ENCODE peak calls at places on chromosomes 13 and 19, in four cellular contexts. X is kidney; B is CD8-positive, alpha-beta T cell; R is ascending aorta. Q is an unnamed sample.

GRCh38 chr19:54335979-54336892 is 2.7 kb downstream of the LILRA4 start:
- DNase-seq in R (no peak), B (no peak), X (peak), Q (no peak)

GRCh38 chr13:47184311-47184710 is 287.5 kb upstream of the HTR2A start:
- DNase-seq in R (no peak), X (no peak), B (no peak), Q (no peak)

GRCh38 chr19:17772172-17772571 is 20.9 kb downstream of the FCHO1 start:
- DNase-seq in R (no peak), B (no peak), X (no peak), Q (no peak)

GRCh38 chr13:22114630-22115311 is 443.9 kb downstream of the FGF9 start:
- DNase-seq in R (no peak), X (no peak), B (peak), Q (no peak)

GRCh38 chr13:50387124-50387581 is 371.9 kb downstream of the KCNRG start:
- DNase-seq in X (peak), R (peak), B (peak), Q (peak)

GRCh38 chr13:70375718-70376117 is 267.5 kb upstream of the KLHL1 start:
- DNase-seq in B (no peak), R (no peak), X (no peak), Q (no peak)

GRCh38 chr13:36454962-36455361 is 22.7 kb downstream of the CCNA1 start:
- DNase-seq in X (no peak), B (no peak), R (no peak), Q (no peak)

GRCh38 chr19:1632462-1633268 is 19.8 kb downstream of the TCF3 start:
- DNase-seq in X (no peak), B (no peak), R (no peak), Q (no peak)

GRCh38 chr19:17325881-17326594 is 8.6 kb downstream of the ANO8 start:
- DNase-seq in X (peak), R (peak), B (no peak), Q (no peak)

GRCh38 chr19:14530005-14530348 is 583 bp downstream of the TECR start:
- DNase-seq in X (peak), R (no peak), B (no peak), Q (no peak)

GRCh38 chr19:3979674-3980352 is 5.5 kb downstream of the EEF2 start:
- DNase-seq in X (no peak), R (peak), B (no peak), Q (no peak)

GRCh38 chr13:84609716-84610115 is 727.4 kb upstream of the SLITRK1 start:
- DNase-seq in R (no peak), X (no peak), B (no peak), Q (no peak)

GRCh38 chr19:31351212-31352193 is 2.3 kb upstream of the TSHZ3 start:
- DNase-seq in R (no peak), B (no peak), X (peak), Q (peak)

GRCh38 chr19:38252385-38252784 is 3.8 kb downstream of the PPP1R14A start:
- DNase-seq in B (no peak), X (no peak), R (no peak), Q (no peak)

GRCh38 chr19:14772995-14773394 is 5.4 kb downstream of the ADGRE2 start:
- DNase-seq in X (no peak), B (no peak), R (no peak), Q (no peak)

GRCh38 chr13:87999791-88000190 is 328.6 kb downstream of the SLITRK5 start:
- DNase-seq in R (no peak), B (no peak), X (no peak), Q (no peak)

GRCh38 chr13:79815041-79815440 is 334.1 kb downstream of the NDFIP2 start:
- DNase-seq in R (no peak), X (no peak), B (no peak), Q (no peak)

GRCh38 chr13:83878691-83879410 is 3.4 kb downstream of the SLITRK1 start:
- DNase-seq in B (no peak), X (peak), R (no peak), Q (no peak)

GRCh38 chr13:41562083-41562482 is 104.7 kb downstream of the RGCC start:
- DNase-seq in X (no peak), B (no peak), R (no peak), Q (peak)

GRCh38 chr19:8665468-8666213 is 33.0 kb downstream of the ACTL9 start:
- DNase-seq in R (no peak), B (no peak), X (no peak), Q (no peak)

GRCh38 chr19:4781851-4782250 is 9.7 kb upstream of the FEM1A start:
- DNase-seq in X (no peak), B (no peak), R (no peak), Q (no peak)

GRCh38 chr13:73273737-73274136 is 214.9 kb downstream of the KLF5 start:
- DNase-seq in X (no peak), R (no peak), B (no peak), Q (no peak)

GRCh38 chr13:110125157-110125556 is 181.8 kb downstream of the COL4A1 start:
- DNase-seq in X (no peak), B (no peak), R (no peak), Q (no peak)

GRCh38 chr13:31267126-31267784 is 67.5 kb downstream of the B3GLCT start:
- DNase-seq in R (no peak), X (no peak), B (no peak), Q (no peak)

GRCh38 chr19:47227347-47228167 is 3.4 kb downstream of the BBC3 start:
- DNase-seq in B (peak), X (peak), R (peak), Q (peak)

DNA sequence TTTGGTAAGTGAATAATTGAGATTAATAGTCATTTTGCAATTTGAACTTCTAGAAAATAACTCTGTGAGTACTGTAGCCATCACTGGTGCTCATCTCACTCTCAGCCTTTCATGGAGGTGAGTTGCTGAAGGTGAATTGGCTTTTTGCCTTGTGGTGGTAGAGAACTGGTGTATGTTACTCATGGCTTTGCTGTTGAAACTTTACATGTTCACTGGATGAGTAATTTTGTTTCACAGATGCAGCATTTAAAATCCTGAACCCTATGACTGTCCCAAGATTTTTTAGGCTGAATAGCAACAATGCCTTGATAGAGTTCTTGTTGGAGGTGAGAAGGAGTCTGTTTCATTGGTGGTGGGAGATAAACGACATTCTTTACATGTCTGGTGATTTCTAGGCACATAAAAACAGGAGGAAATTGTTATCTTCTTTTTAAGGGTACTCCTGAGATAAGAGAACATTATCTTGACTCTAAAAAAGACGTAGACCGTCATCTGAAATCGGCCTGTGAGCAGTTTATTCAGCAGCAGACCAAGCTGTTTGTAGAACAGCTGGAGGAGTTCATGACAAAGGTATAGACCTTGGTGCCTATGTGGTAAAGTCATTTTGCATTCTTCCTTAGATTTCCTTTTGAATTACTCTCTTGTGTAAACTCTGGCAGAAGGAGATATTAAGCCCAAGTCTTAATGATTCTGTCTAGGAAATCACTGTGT is 53.9 kb downstream of the COG3 start:
- DNase-seq in B (no peak), X (no peak), R (no peak), Q (no peak)
- H3K27ac ChIP-seq in B (no peak), X (no peak), R (no peak), Q (no peak)

DNA sequence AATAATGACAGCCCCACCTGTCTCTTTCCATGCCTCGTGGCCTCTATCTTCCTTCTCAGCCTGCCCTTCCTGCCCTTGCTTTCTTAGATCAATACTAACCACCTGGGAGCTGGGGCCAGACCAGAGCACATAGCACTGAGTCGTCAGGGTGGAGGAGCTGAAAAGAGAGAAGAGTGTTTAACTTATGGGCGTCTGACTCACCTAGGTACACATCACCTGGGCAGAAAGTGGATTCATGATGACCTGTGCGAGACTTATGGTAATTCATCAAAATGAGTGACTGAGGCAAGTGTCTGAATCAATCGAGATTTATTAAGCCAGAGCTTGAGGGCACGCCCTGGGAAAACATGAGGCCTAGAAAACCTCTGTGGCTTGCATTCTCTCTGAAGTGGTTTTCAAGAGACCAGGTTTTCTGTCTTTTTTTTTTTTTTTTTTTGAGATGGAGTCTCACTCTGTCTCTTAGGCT is 19.2 kb downstream of the CEACAM6 start:
- DNase-seq in X (no peak), B (peak), R (no peak), Q (no peak)
- H3K27ac ChIP-seq in X (no peak), B (no peak), R (no peak), Q (no peak)

GRCh38 chr13:24092108-24092507 is 68.4 kb upstream of the SPATA13 start:
- DNase-seq in X (no peak), B (no peak), R (no peak), Q (no peak)

GRCh38 chr13:24096659-24097058 is 63.9 kb upstream of the SPATA13 start:
- DNase-seq in B (no peak), X (no peak), R (no peak), Q (no peak)

GRCh38 chr13:24100152-24100551 is 60.4 kb upstream of the SPATA13 start:
- DNase-seq in X (no peak), R (no peak), B (no peak), Q (no peak)

GRCh38 chr13:24097667-24098066 is 62.9 kb upstream of the SPATA13 start:
- DNase-seq in B (no peak), R (no peak), X (no peak), Q (no peak)

GRCh38 chr13:24097064-24097463 is 63.5 kb upstream of the SPATA13 start:
- DNase-seq in R (no peak), X (no peak), B (no peak), Q (no peak)
- H3K27ac ChIP-seq in R (no peak), X (no peak), B (no peak), Q (no peak)

GRCh38 chr19:44607049-44607448 is 6.3 kb upstream of the IGSF23 start:
- DNase-seq in R (no peak), X (no peak), B (no peak), Q (no peak)
- H3K27ac ChIP-seq in R (no peak), X (no peak), B (no peak), Q (peak)

GRCh38 chr13:20301391-20302071 is 69.4 kb upstream of the GJB6 start:
- DNase-seq in R (no peak), X (no peak), B (no peak), Q (peak)
- H3K27ac ChIP-seq in R (no peak), X (no peak), B (no peak), Q (no peak)

DNA sequence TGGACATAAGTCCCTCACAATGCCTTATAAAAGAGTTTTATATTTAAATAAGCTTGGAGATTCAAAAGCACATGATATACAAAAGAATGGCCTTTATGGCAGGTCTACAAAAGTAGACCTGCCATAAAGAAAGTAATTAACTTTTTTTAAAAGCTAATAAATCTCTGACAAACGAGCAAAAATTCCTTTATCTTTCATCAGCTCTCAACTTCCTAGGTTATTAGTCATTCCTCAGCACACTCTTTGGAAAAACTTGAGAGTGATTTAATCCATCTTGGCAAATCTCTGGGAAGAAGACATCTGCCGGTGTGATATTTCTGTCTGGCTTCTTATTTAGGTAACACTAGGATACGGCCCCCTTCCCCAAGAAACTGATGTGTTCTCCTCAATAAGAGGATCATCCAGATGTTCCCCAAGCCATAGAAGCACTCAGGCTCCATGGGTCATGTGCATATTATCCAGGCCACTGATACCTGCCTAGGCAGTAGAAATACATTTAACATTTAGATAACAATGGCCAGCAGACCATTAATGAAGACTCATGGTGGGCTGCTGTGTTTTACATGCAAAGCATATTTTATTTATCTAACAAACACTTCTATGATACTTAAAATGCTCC is 372.7 kb downstream of the LIG4 start:
- DNase-seq in X (no peak), B (no peak), R (no peak), Q (no peak)
- H3K27ac ChIP-seq in X (no peak), B (no peak), R (no peak), Q (no peak)

GRCh38 chr19:48473161-48473966 is 4.2 kb downstream of the CYTH2 start:
- DNase-seq in R (no peak), B (no peak), X (no peak), Q (no peak)

GRCh38 chr19:48475369-48476068 is 6.3 kb downstream of the CYTH2 start:
- DNase-seq in X (no peak), B (no peak), R (no peak), Q (no peak)

GRCh38 chr19:48476176-48476575 is 7.0 kb downstream of the CYTH2 start:
- DNase-seq in B (no peak), X (no peak), R (no peak), Q (no peak)

GRCh38 chr19:48471836-48472235 is 2.7 kb downstream of the CYTH2 start:
- DNase-seq in R (no peak), B (no peak), X (no peak), Q (no peak)

DNA sequence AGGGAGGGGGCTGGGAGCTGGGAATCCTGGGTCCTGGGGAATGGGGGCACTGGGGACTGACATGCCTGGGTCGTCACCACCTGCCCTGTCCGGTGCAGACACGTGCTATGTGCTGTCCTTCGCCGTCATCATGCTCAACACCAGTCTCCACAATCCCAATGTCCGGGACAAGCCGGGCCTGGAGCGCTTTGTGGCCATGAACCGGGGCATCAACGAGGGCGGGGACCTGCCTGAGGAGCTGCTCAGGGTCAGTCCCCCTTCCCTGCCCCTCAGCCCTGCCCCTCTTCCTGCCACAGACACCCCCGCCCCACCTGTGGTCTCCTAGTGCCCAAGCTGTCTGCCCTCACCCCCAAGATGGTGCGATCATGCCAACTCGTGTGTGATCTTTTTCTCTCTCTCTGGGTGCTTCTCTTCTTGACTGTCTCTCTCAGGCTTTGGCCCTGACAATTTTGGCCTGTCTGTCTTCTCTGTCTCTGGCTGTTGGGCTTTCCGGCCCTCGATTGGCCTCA is 5.0 kb downstream of the CYTH2 start:
- DNase-seq in R (no peak), B (no peak), X (no peak), Q (no peak)
- H3K27ac ChIP-seq in R (no peak), B (no peak), X (no peak), Q (no peak)

GRCh38 chr13:90783273-90783672 is 564.2 kb upstream of the MIR17HG start:
- DNase-seq in X (no peak), B (no peak), R (no peak), Q (no peak)
- H3K27ac ChIP-seq in X (no peak), B (no peak), R (no peak), Q (no peak)

GRCh38 chr13:101530293-101530692 is 77.8 kb downstream of the ITGBL1 start:
- DNase-seq in B (no peak), R (no peak), X (no peak), Q (no peak)
- H3K27ac ChIP-seq in B (no peak), R (no peak), X (no peak), Q (no peak)

GRCh38 chr13:114031631-114032030 is 57.8 kb upstream of the C13orf46 start:
- DNase-seq in R (no peak), B (no peak), X (no peak), Q (no peak)
- H3K27ac ChIP-seq in R (peak), B (no peak), X (no peak), Q (no peak)